ENCODE peak calls at places on chromosomes 1 and 21, in five cellular contexts. H is IMR-90, P is K562, J is GM12878, T is SK-N-SH. G is an unnamed sample.

GRCh38 chr1:24929876-24930702 is at the start of gene RUNX3:
- DNase-seq in H (no peak), P (peak; percentile 76), J (peak; percentile 76), T (peak; percentile 80), G (peak; percentile 71)

GRCh38 chr1:173270243-173270642 is 63.1 kb upstream of the TNFSF4 start:
- DNase-seq in H (no peak), P (no peak), J (no peak), T (no peak), G (no peak)

GRCh38 chr1:106746448-106747085 is 309.9 kb upstream of the PRMT6 start:
- DNase-seq in H (no peak), P (no peak), J (no peak), T (peak; percentile 23), G (no peak)

GRCh38 chr21:36710729-36711048 is 11.8 kb downstream of the SIM2 start:
- DNase-seq in H (no peak), P (peak; percentile 45), J (no peak), T (peak; percentile 50), G (no peak)

GRCh38 chr1:34412597-34413392 is 236.1 kb downstream of the C1orf94 start:
- DNase-seq in H (no peak), P (no peak), J (no peak), T (no peak), G (no peak)

GRCh38 chr1:5640845-5641244 is 351.4 kb downstream of the NPHP4 start:
- DNase-seq in H (no peak), P (no peak), J (no peak), T (no peak), G (no peak)

GRCh38 chr1:95614197-95614596 is 380.2 kb downstream of the RWDD3 start:
- DNase-seq in H (no peak), P (no peak), J (no peak), T (no peak), G (no peak)

GRCh38 chr1:159877695-159878444 is 15.4 kb upstream of the VSIG8 start:
- DNase-seq in H (no peak), P (no peak), J (no peak), T (no peak), G (no peak)

GRCh38 chr1:43358121-43358745 is 548 bp upstream of the CDC20 start:
- DNase-seq in H (peak; percentile 37), P (peak; percentile 64), J (peak; percentile 16), T (peak; percentile 51), G (peak; percentile 58)

GRCh38 chr1:26696645-26697440 is 1.0 kb downstream of the ARID1A start:
- DNase-seq in H (no peak), P (peak; percentile 56), J (no peak), T (peak; percentile 57), G (no peak)

GRCh38 chr1:31483012-31483946 is 70.3 kb downstream of the SERINC2 start:
- DNase-seq in H (peak; percentile 96), P (no peak), J (peak; percentile 58), T (no peak), G (peak; percentile 43)

GRCh38 chr1:87556326-87556725 is 227.6 kb downstream of the LMO4 start:
- DNase-seq in H (peak; percentile 51), P (no peak), J (no peak), T (no peak), G (no peak)

GRCh38 chr1:16009030-16009460 is 5.0 kb downstream of the SRARP start:
- DNase-seq in H (peak; percentile 67), P (peak; percentile 83), J (no peak), T (peak; percentile 91), G (peak; percentile 49)

GRCh38 chr1:48687271-48688045 is 89.2 kb downstream of the BEND5 start:
- DNase-seq in H (no peak), P (no peak), J (no peak), T (no peak), G (no peak)

GRCh38 chr21:42238185-42238934 is 19.4 kb downstream of the ABCG1 start:
- DNase-seq in H (no peak), P (no peak), J (peak; percentile 57), T (no peak), G (no peak)

GRCh38 chr1:224133741-224134299 is 19.9 kb downstream of the FBXO28 start:
- DNase-seq in H (no peak), P (no peak), J (no peak), T (no peak), G (no peak)

GRCh38 chr1:185720633-185721272 is 13.4 kb upstream of the HMCN1 start:
- DNase-seq in H (peak; percentile 64), P (no peak), J (no peak), T (no peak), G (no peak)

GRCh38 chr21:43333301-43334062 is 93.4 kb downstream of the SIK1 start:
- DNase-seq in H (peak; percentile 96), P (no peak), J (no peak), T (no peak), G (peak; percentile 65)

GRCh38 chr1:203328714-203329122 is 22.2 kb downstream of the FMOD start:
- DNase-seq in H (no peak), P (peak; percentile 80), J (no peak), T (peak; percentile 33), G (no peak)

GRCh38 chr1:64304744-64305143 is 101.3 kb downstream of the UBE2U start:
- DNase-seq in H (no peak), P (no peak), J (no peak), T (no peak), G (no peak)

GRCh38 chr1:31615939-31616338 is 1.6 kb upstream of the HCRTR1 start:
- DNase-seq in H (no peak), P (no peak), J (no peak), T (no peak), G (no peak)

GRCh38 chr1:183331095-183331742 is 87.0 kb downstream of the NMNAT2 start:
- DNase-seq in H (no peak), P (no peak), J (no peak), T (peak; percentile 40), G (no peak)

GRCh38 chr1:92940541-92940940 is 20.7 kb downstream of the DIPK1A start:
- DNase-seq in H (peak; percentile 75), P (no peak), J (no peak), T (no peak), G (no peak)

GRCh38 chr1:83828456-83828855 is 170.5 kb downstream of the TTLL7 start:
- DNase-seq in H (no peak), P (no peak), J (no peak), T (no peak), G (no peak)

GRCh38 chr1:226891846-226892533 is 21.6 kb downstream of the PSEN2 start:
- DNase-seq in H (peak; percentile 52), P (no peak), J (no peak), T (no peak), G (no peak)

GRCh38 chr1:226912587-226913176 is 27.4 kb upstream of the COQ8A start:
- DNase-seq in H (peak; percentile 6), P (peak; percentile 68), J (peak; percentile 19), T (no peak), G (peak; percentile 44)

GRCh38 chr1:45326627-45327591 is at the start of gene HPDL:
- DNase-seq in H (peak; percentile 27), P (peak; percentile 41), J (no peak), T (peak; percentile 92), G (peak; percentile 58)

GRCh38 chr1:4108341-4108740 is 208.3 kb upstream of the C1orf174 start:
- DNase-seq in H (no peak), P (no peak), J (no peak), T (no peak), G (no peak)

GRCh38 chr1:161069731-161070270 is at the start of gene ARHGAP30:
- DNase-seq in H (no peak), P (no peak), J (peak; percentile 97), T (no peak), G (no peak)
- TF ChIP-seq SMC3 in H (no peak), P (no peak), J (no peak), T (no peak), G (no peak)

DNA sequence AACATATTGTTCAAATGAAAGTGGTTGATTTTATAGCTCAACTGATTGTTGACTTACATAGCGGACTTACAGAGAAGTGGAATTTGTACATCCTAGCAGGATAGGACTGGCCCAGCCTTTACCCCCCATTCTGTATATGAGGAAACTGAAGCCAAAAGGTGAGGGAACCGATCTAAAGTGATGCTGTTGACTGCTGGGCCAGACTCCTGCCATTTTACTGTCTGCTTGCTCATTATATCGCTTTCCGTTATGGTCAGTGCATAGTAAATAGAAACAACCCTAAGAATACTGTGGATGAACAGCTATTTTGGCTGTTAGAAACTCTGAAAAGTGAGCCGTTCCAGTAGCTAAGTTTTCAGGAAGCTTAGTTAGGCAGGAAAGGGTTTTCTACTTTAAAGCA is 31.9 kb downstream of the PRDM2 start:
- DNase-seq in H (no peak), P (no peak), J (no peak), T (no peak), G (no peak)
- H3K4me2 ChIP-seq in H (no peak overlapping the region), P (no peak overlapping the region), J (peak overlapping the region; percentile 94), T (no peak overlapping the region), G (no peak overlapping the region)

GRCh38 chr1:112462953-112463279 is 45.8 kb upstream of the WNT2B start:
- DNase-seq in H (no peak), P (peak; percentile 72), J (no peak), T (no peak), G (no peak)
- H3K4me1 ChIP-seq in H (peaks cover 27% of the 10 kb centered on the region), P (peaks cover 14% of the 10 kb centered on the region), J (peaks cover 15% of the 10 kb centered on the region), T (peaks cover 6% of the 10 kb centered on the region), G (peaks cover 7% of the 10 kb centered on the region)

GRCh38 chr1:114956570-114956969 is 73.1 kb upstream of the TSHB start:
- DNase-seq in H (no peak), P (no peak), J (no peak), T (no peak), G (no peak)
- TF ChIP-seq SMC3 in H (no peak), P (no peak), J (peak; percentile 25), T (no peak), G (no peak)